ENCODE peak calls at places on chromosomes 5 and 9, in six cellular contexts. One of them, this sample, is unnamed. For H3K9me3, the result is how much of the 10 kb centered on the place peaks cover.

GRCh38 chr5:91430949-91431348 is 47.8 kb upstream of the ARRDC3 start:
- ATAC-seq in pancreas: no peak
- ATAC-seq in upper lobe of right lung: no peak
- ATAC-seq in heart right ventricle: no peak
- ATAC-seq in PC-3: no peak
- ATAC-seq in left lung: no peak
- ATAC-seq in this sample: no peak

GRCh38 chr9:124880501-124880900 is 18.6 kb downstream of the ARPC5L start:
- ATAC-seq in heart right ventricle: no peak
- ATAC-seq in pancreas: no peak
- ATAC-seq in PC-3: no peak
- ATAC-seq in left lung: no peak
- ATAC-seq in upper lobe of right lung: no peak
- ATAC-seq in this sample: no peak

GRCh38 chr5:102988459-102988858 is 131.5 kb downstream of the GIN1 start:
- ATAC-seq in heart right ventricle: no peak
- ATAC-seq in left lung: no peak
- ATAC-seq in PC-3: no peak
- ATAC-seq in pancreas: no peak
- ATAC-seq in upper lobe of right lung: no peak
- ATAC-seq in this sample: no peak

GRCh38 chr5:133396724-133397123 is 215.6 kb downstream of the FSTL4 start:
- ATAC-seq in upper lobe of right lung: no peak
- ATAC-seq in heart right ventricle: no peak
- ATAC-seq in PC-3: no peak
- ATAC-seq in pancreas: no peak
- ATAC-seq in left lung: no peak
- ATAC-seq in this sample: no peak

GRCh38 chr5:107104040-107104773 is 566.5 kb downstream of the EFNA5 start:
- ATAC-seq in PC-3: no peak
- ATAC-seq in upper lobe of right lung: peak
- ATAC-seq in left lung: no peak
- ATAC-seq in pancreas: peak
- ATAC-seq in heart right ventricle: no peak
- ATAC-seq in this sample: no peak

GRCh38 chr5:84614907-84615306 is 230.2 kb upstream of the EDIL3 start:
- ATAC-seq in pancreas: no peak
- ATAC-seq in heart right ventricle: no peak
- ATAC-seq in left lung: no peak
- ATAC-seq in PC-3: no peak
- ATAC-seq in upper lobe of right lung: no peak
- ATAC-seq in this sample: no peak

GRCh38 chr9:79757906-79758669 is 186.3 kb downstream of the TLE4 start:
- ATAC-seq in left lung: no peak
- ATAC-seq in pancreas: no peak
- ATAC-seq in PC-3: peak
- ATAC-seq in heart right ventricle: no peak
- ATAC-seq in upper lobe of right lung: no peak
- ATAC-seq in this sample: no peak

GRCh38 chr5:173781432-173781825 is 106.7 kb upstream of the CPEB4 start:
- ATAC-seq in upper lobe of right lung: peak
- ATAC-seq in left lung: no peak
- ATAC-seq in pancreas: no peak
- ATAC-seq in heart right ventricle: no peak
- ATAC-seq in PC-3: peak
- ATAC-seq in this sample: no peak

GRCh38 chr9:91298304-91298703 is 63.4 kb downstream of the AUH start:
- ATAC-seq in pancreas: no peak
- ATAC-seq in heart right ventricle: no peak
- ATAC-seq in left lung: peak
- ATAC-seq in upper lobe of right lung: peak
- ATAC-seq in PC-3: no peak
- ATAC-seq in this sample: peak

GRCh38 chr5:125085797-125086505 is 339.5 kb upstream of the ZNF608 start:
- ATAC-seq in upper lobe of right lung: no peak
- ATAC-seq in pancreas: no peak
- ATAC-seq in heart right ventricle: no peak
- ATAC-seq in PC-3: no peak
- ATAC-seq in left lung: no peak
- ATAC-seq in this sample: no peak

GRCh38 chr9:77827104-77827784 is 179.1 kb upstream of the GNA14 start:
- ATAC-seq in left lung: peak
- ATAC-seq in upper lobe of right lung: peak
- ATAC-seq in PC-3: no peak
- ATAC-seq in pancreas: peak
- ATAC-seq in heart right ventricle: no peak
- ATAC-seq in this sample: no peak

GRCh38 chr9:4306066-4306787 is 6.4 kb upstream of the GLIS3 start:
- ATAC-seq in upper lobe of right lung: peak
- ATAC-seq in left lung: no peak
- ATAC-seq in heart right ventricle: no peak
- ATAC-seq in PC-3: no peak
- ATAC-seq in pancreas: peak
- ATAC-seq in this sample: no peak

GRCh38 chr5:64971538-64971937 is 202.8 kb downstream of the CWC27 start:
- ATAC-seq in pancreas: no peak
- ATAC-seq in heart right ventricle: no peak
- ATAC-seq in PC-3: no peak
- ATAC-seq in left lung: no peak
- ATAC-seq in upper lobe of right lung: no peak
- ATAC-seq in this sample: no peak

GRCh38 chr5:173078878-173079277 is 22.7 kb downstream of the CREBRF start:
- ATAC-seq in heart right ventricle: peak
- ATAC-seq in PC-3: no peak
- ATAC-seq in pancreas: no peak
- ATAC-seq in left lung: no peak
- ATAC-seq in upper lobe of right lung: no peak
- ATAC-seq in this sample: no peak

GRCh38 chr5:127833999-127834953 is 131.1 kb downstream of the CCDC192 start:
- ATAC-seq in heart right ventricle: no peak
- ATAC-seq in left lung: no peak
- ATAC-seq in PC-3: peak
- ATAC-seq in pancreas: no peak
- ATAC-seq in upper lobe of right lung: no peak
- ATAC-seq in this sample: no peak

GRCh38 chr5:122195784-122196394 is 66.5 kb downstream of the ZNF474 start:
- ATAC-seq in left lung: peak
- ATAC-seq in PC-3: peak
- ATAC-seq in heart right ventricle: peak
- ATAC-seq in pancreas: peak
- ATAC-seq in upper lobe of right lung: peak
- ATAC-seq in this sample: peak

GRCh38 chr5:103033696-103034095 is 86.2 kb downstream of the GIN1 start:
- ATAC-seq in heart right ventricle: peak
- ATAC-seq in pancreas: no peak
- ATAC-seq in left lung: no peak
- ATAC-seq in upper lobe of right lung: peak
- ATAC-seq in PC-3: no peak
- ATAC-seq in this sample: no peak

GRCh38 chr5:109529520-109529919 is 119.7 kb upstream of the PJA2 start:
- ATAC-seq in heart right ventricle: no peak
- ATAC-seq in pancreas: no peak
- ATAC-seq in upper lobe of right lung: peak
- ATAC-seq in PC-3: no peak
- ATAC-seq in left lung: peak
- ATAC-seq in this sample: no peak

GRCh38 chr5:139642891-139643871 is 5.0 kb upstream of the CXXC5 start:
- ATAC-seq in heart right ventricle: no peak
- ATAC-seq in pancreas: peak
- ATAC-seq in left lung: peak
- ATAC-seq in upper lobe of right lung: peak
- ATAC-seq in PC-3: peak
- ATAC-seq in this sample: no peak

GRCh38 chr9:100111235-100111634 is 12.2 kb downstream of the INVS start:
- ATAC-seq in PC-3: peak
- ATAC-seq in upper lobe of right lung: peak
- ATAC-seq in heart right ventricle: peak
- ATAC-seq in pancreas: peak
- ATAC-seq in left lung: peak
- ATAC-seq in this sample: peak

GRCh38 chr5:143316844-143317631 is 86.4 kb downstream of the NR3C1 start:
- ATAC-seq in upper lobe of right lung: peak
- ATAC-seq in heart right ventricle: no peak
- ATAC-seq in left lung: peak
- ATAC-seq in PC-3: no peak
- ATAC-seq in pancreas: peak
- ATAC-seq in this sample: no peak

GRCh38 chr9:125650271-125650737 is 56.7 kb downstream of the MAPKAP1 start:
- ATAC-seq in left lung: peak
- ATAC-seq in PC-3: peak
- ATAC-seq in upper lobe of right lung: peak
- ATAC-seq in pancreas: peak
- ATAC-seq in heart right ventricle: no peak
- ATAC-seq in this sample: no peak

GRCh38 chr5:73120222-73121108 is at the start of gene TMEM171:
- ATAC-seq in left lung: peak
- ATAC-seq in upper lobe of right lung: peak
- ATAC-seq in pancreas: peak
- ATAC-seq in PC-3: peak
- ATAC-seq in heart right ventricle: peak
- ATAC-seq in this sample: peak

GRCh38 chr5:73122875-73123810 is 2.8 kb downstream of the TMEM171 start:
- ATAC-seq in pancreas: no peak
- ATAC-seq in upper lobe of right lung: no peak
- ATAC-seq in left lung: no peak
- ATAC-seq in PC-3: peak
- ATAC-seq in heart right ventricle: no peak
- ATAC-seq in this sample: no peak

GRCh38 chr5:73118331-73119011 is 1.9 kb upstream of the TMEM171 start:
- ATAC-seq in PC-3: no peak
- ATAC-seq in heart right ventricle: no peak
- ATAC-seq in pancreas: peak
- ATAC-seq in left lung: no peak
- ATAC-seq in upper lobe of right lung: no peak
- ATAC-seq in this sample: no peak

GRCh38 chr5:73119492-73120157 is 750 bp upstream of the TMEM171 start:
- ATAC-seq in heart right ventricle: no peak
- ATAC-seq in PC-3: no peak
- ATAC-seq in upper lobe of right lung: peak
- ATAC-seq in pancreas: peak
- ATAC-seq in left lung: peak
- ATAC-seq in this sample: no peak

DNA sequence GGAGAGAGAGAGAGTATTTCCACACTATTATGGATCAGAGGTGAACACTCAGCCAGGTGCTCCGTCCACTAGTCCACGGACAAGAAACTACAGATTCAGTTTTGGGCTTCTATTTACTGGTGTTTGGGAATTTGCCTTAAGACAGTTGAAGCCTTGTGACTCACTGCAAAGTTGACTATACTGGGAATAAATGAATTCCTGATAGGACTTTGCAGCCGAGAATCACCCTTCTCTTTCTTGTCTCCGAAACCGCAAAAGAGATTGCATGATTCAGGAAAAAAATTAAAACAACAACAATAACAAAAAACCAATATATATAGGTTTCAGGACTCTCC is 701 bp downstream of the TMEM171 start:
- ATAC-seq in heart right ventricle: no peak
- ATAC-seq in pancreas: no peak
- ATAC-seq in PC-3: peak
- ATAC-seq in upper lobe of right lung: no peak
- ATAC-seq in left lung: no peak
- ATAC-seq in this sample: no peak
- H3K4me3 ChIP-seq in heart right ventricle: peak
- H3K4me3 ChIP-seq in pancreas: no peak
- H3K4me3 ChIP-seq in PC-3: peak
- H3K4me3 ChIP-seq in upper lobe of right lung: peak
- H3K4me3 ChIP-seq in left lung: no peak
- H3K4me3 ChIP-seq in this sample: peak

DNA sequence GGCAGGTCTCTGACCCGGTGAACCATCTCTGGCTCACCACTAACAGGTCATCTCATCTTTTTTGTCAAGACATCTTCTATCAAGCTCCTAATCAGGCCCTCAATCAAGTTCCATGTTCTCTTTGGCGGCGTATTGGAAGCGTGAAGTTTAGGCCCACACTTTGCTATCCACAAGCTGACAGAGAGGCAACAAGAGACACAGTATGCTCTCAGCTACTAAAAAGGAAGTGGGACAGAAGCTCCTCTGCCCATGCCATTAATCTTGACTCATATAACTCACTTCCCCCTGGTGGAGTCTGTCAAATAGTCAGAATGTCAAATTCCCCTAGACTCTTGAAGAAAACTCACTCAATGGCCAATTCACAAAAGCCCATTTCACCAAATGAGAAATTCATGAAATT is 77.6 kb upstream of the TMC1 start:
- ATAC-seq in left lung: peak
- ATAC-seq in pancreas: peak
- ATAC-seq in upper lobe of right lung: peak
- ATAC-seq in PC-3: peak
- ATAC-seq in heart right ventricle: no peak
- ATAC-seq in this sample: no peak
- TF ChIP-seq CTCF in left lung: no peak
- TF ChIP-seq CTCF in pancreas: no peak
- TF ChIP-seq CTCF in upper lobe of right lung: peak
- TF ChIP-seq CTCF in PC-3: no peak
- TF ChIP-seq CTCF in heart right ventricle: no peak
- TF ChIP-seq CTCF in this sample: no peak

GRCh38 chr5:26582350-26583040 is 455.9 kb downstream of the CDH9 start:
- ATAC-seq in PC-3: no peak
- ATAC-seq in pancreas: no peak
- ATAC-seq in heart right ventricle: no peak
- ATAC-seq in left lung: no peak
- ATAC-seq in upper lobe of right lung: no peak
- ATAC-seq in this sample: no peak
- H3K9me3 ChIP-seq in PC-3: under half
- H3K9me3 ChIP-seq in pancreas: under half
- H3K9me3 ChIP-seq in heart right ventricle: under half
- H3K9me3 ChIP-seq in left lung: under half
- H3K9me3 ChIP-seq in upper lobe of right lung: under half
- H3K9me3 ChIP-seq in this sample: under half

DNA sequence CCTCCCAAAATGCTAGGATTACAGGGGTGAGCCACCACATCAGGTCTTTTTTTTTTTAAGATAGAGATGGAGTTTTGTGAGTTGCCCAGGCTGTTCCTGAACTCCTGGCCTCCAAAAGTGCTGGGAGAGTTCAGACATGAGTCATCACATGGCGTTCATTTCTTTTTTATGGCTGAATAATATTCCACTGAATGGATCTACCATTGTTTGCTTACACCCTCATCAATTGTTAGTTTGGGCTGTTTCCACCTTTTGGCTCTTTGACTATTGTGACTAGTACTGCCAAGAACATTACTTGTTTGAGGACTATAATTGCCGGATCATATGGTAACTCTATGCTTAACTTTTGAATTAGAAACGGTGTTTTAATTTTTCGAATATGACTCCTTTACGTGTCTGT is 787 bp upstream of the N4BP3 start:
- ATAC-seq in pancreas: no peak
- ATAC-seq in PC-3: no peak
- ATAC-seq in heart right ventricle: no peak
- ATAC-seq in left lung: no peak
- ATAC-seq in upper lobe of right lung: no peak
- ATAC-seq in this sample: no peak
- H3K4me3 ChIP-seq in pancreas: no peak
- H3K4me3 ChIP-seq in PC-3: no peak
- H3K4me3 ChIP-seq in heart right ventricle: peak
- H3K4me3 ChIP-seq in left lung: no peak
- H3K4me3 ChIP-seq in upper lobe of right lung: no peak
- H3K4me3 ChIP-seq in this sample: no peak